ENCODE peak calls at places on chromosomes 4 and X, in ten cellular contexts. O is thyroid gland, J is sigmoid colon, U is K562, N is HCT116, I is esophagus squamous epithelium, E is testis, T is tibial nerve, X is suprapubic skin, V is IMR-90. M is an unnamed sample.

GRCh38 chr4:86957214-86957613 is 22.4 kb downstream of the AFF1 start:
- DNase-seq in E (no peak), I (no peak), U (no peak), V (peak; percentile 83), X (no peak), J (no peak), N (no peak), T (no peak), O (no peak), M (no peak)

GRCh38 chr4:82797591-82798081 is 960 bp downstream of the SCD5 start:
- DNase-seq in T (no peak), J (peak; percentile 75), U (no peak), O (peak; percentile 62), N (no peak), V (peak; percentile 34), I (no peak), E (peak; percentile 40), X (no peak), M (peak; percentile 35)

GRCh38 chr4:81946996-81947395 is 426.8 kb downstream of the HNRNPD start:
- DNase-seq in V (no peak), O (no peak), I (no peak), E (no peak), N (no peak), J (no peak), X (no peak), T (no peak), U (no peak), M (no peak)

GRCh38 chr4:184763150-184763780 is 29.4 kb upstream of the CENPU start:
- DNase-seq in V (peak; percentile 25), O (no peak), J (peak; percentile 92), U (no peak), T (no peak), I (no peak), N (no peak), X (no peak), E (no peak), M (no peak)

GRCh38 chr4:83217721-83218522 is 66.7 kb downstream of the COQ2 start:
- DNase-seq in T (no peak), I (no peak), N (no peak), J (no peak), U (no peak), X (no peak), O (no peak), V (no peak), E (no peak), M (no peak)

GRCh38 chrX:497201-497710 is 110.5 kb upstream of the PPP2R3B start:
- DNase-seq in J (no peak), U (no peak), V (no peak), O (no peak), X (no peak), N (no peak), E (no peak), T (no peak), I (no peak), M (no peak)

GRCh38 chr4:80790152-80790551 is 240.4 kb upstream of the BMP3 start:
- DNase-seq in N (no peak), T (no peak), O (no peak), J (no peak), I (no peak), U (no peak), V (no peak), X (no peak), E (no peak), M (no peak)

GRCh38 chr4:91279899-91280298 is 1023.9 kb upstream of the GRID2 start:
- DNase-seq in X (no peak), V (no peak), E (no peak), N (no peak), T (no peak), O (no peak), U (no peak), J (no peak), I (no peak), M (no peak)

GRCh38 chr4:25861422-25861926 is 1.3 kb downstream of the SEL1L3 start:
- DNase-seq in J (no peak), E (no peak), I (no peak), N (no peak), O (no peak), U (no peak), X (no peak), V (peak; percentile 47), T (no peak), M (no peak)
- H3K4me1 ChIP-seq in J (peaks cover 12% of the 10 kb centered on the region), E (no peaks in the 10 kb centered on the region), I (peaks cover 7% of the 10 kb centered on the region), N (peaks cover 17% of the 10 kb centered on the region), O (peaks cover 28% of the 10 kb centered on the region), U (peaks cover 16% of the 10 kb centered on the region), X (peaks cover 30% of the 10 kb centered on the region), V (peaks cover 8% of the 10 kb centered on the region), T (no peaks in the 10 kb centered on the region), M (peaks cover 56% of the 10 kb centered on the region)

GRCh38 chrX:10120828-10121227 is 35.9 kb upstream of the CLCN4 start:
- DNase-seq in X (no peak), T (no peak), I (no peak), E (no peak), J (no peak), V (no peak), N (no peak), U (no peak), O (no peak), M (no peak)

GRCh38 chrX:10117864-10118377 is 38.9 kb upstream of the CLCN4 start:
- DNase-seq in U (no peak), X (no peak), J (no peak), E (no peak), I (no peak), N (no peak), T (no peak), V (no peak), O (no peak), M (no peak)

GRCh38 chrX:10118530-10118929 is 38.2 kb upstream of the CLCN4 start:
- DNase-seq in X (no peak), I (no peak), J (no peak), N (no peak), E (no peak), T (no peak), O (no peak), V (no peak), U (no peak), M (no peak)

GRCh38 chrX:10117301-10117700 is 39.5 kb upstream of the CLCN4 start:
- DNase-seq in J (no peak), U (no peak), I (no peak), O (no peak), X (no peak), N (no peak), V (no peak), T (no peak), E (no peak), M (no peak)

DNA sequence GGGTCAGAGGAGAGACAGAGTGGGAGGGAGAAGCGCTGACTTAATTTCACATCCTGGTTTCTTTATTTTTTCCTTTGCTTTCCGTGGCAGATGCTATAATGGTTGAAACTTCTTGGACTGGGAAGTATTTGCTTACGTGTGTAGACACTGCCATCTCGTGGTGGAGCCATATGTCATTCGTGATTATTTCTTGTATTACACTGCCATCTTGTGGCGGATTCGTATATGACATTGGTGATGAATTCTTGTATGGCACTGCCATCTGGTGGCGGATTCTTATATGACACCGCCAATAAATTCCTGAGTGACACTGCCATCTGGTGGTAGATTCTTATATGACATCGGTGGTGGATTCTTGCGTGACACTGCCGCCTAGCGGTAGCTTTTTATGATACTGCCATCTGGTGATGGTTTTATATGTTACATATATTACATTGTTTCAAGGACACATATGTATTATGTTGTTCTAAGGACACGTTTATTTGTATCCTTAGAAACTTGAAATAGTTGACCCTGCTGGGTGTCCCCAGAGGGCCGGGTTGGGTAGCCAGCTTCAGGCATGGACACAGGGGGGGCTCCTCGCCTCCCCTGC is 37.3 kb upstream of the CLCN4 start:
- DNase-seq in O (peak; percentile 60), U (peak; percentile 49), N (peak; percentile 73), X (no peak), I (peak; percentile 46), E (peak; percentile 87), V (peak; percentile 91), T (peak; percentile 37), J (peak; percentile 87), M (peak; percentile 91)
- TF ChIP-seq POLR2A in O (no peak), U (no peak), N (no peak), X (no peak), I (no peak), E (no peak), V (peak; percentile 68), T (peak; percentile 51), J (no peak), M (no peak)

DNA sequence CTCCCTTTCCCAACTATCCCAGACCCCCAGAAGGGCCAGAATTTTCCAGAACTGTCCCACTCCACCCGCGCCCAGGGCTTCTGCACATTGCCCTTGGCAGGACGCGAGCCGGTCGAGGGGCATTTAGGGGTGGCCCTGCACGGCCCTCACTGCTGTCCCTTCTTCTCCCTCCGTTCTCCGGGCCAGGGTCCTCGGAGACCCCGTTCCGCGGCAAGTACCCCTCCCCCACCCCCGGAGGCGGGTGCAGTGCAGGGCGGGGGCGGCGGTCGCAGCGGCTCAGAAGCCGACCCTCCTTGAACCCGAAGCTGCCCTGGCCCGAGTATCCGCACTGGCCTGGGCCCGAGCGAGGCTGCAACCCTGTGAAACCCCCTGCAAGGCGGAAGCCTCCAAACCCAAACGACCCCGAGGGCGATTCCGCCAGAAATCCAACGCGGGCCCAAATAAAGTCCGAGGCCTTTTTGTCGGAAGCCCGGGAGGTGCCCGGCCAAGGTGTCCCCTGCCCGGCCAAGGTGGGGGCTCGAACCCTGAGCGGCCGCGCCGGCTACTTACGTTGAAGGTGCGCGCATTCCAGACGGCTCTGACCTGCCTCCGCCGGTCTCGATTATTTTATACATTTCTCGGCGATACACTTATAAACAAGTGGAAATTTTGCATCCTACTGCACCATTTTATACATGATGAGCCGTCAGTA is 53.2 kb upstream of the TMEM33 start:
- DNase-seq in T (no peak), E (no peak), V (no peak), O (no peak), N (no peak), I (no peak), U (no peak), J (no peak), X (no peak), M (no peak)
- H3K4me1 ChIP-seq in T (no peaks in the 10 kb centered on the region), E (peaks cover 8% of the 10 kb centered on the region), V (no peaks in the 10 kb centered on the region), O (peaks cover 26% of the 10 kb centered on the region), N (no peaks in the 10 kb centered on the region), I (peaks cover 16% of the 10 kb centered on the region), U (peaks cover 9% of the 10 kb centered on the region), J (peaks cover 34% of the 10 kb centered on the region), X (peaks cover 29% of the 10 kb centered on the region), M (peaks cover 26% of the 10 kb centered on the region)

GRCh38 chr4:24229976-24230375 is 340.1 kb upstream of the PPARGC1A start:
- DNase-seq in E (no peak), I (no peak), V (peak; percentile 82), T (no peak), O (no peak), U (no peak), J (no peak), N (no peak), X (no peak), M (no peak)

GRCh38 chr4:24228692-24229091 is 338.8 kb upstream of the PPARGC1A start:
- DNase-seq in U (no peak), J (no peak), I (no peak), N (no peak), X (no peak), O (no peak), E (no peak), T (no peak), V (no peak), M (no peak)

GRCh38 chr4:24226667-24227066 is 336.8 kb upstream of the PPARGC1A start:
- DNase-seq in O (no peak), E (no peak), X (no peak), V (peak; percentile 72), N (no peak), I (no peak), T (no peak), U (no peak), J (no peak), M (no peak)

GRCh38 chr4:24224446-24224845 is 334.6 kb upstream of the PPARGC1A start:
- DNase-seq in O (no peak), X (no peak), U (no peak), T (no peak), J (no peak), N (no peak), E (no peak), I (no peak), V (no peak), M (no peak)

DNA sequence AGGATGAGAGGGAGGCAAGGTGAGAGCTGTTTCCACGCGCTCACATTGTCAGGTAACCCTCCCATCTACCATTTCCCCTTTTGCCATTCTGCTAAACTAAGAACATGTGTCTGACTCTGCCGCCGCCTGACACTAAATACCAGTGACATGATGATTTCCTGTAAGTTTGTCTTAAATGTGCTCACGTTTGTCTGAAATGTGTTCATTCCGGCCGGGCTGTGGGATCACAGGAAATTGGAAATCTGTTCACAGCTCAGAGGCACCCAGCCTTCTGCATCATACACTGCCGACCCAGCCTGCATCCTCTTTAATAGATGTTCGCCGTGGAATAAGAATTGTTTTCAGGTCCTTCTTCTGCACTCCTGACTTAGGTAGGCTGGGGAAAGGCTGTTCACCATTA is 336.2 kb upstream of the PPARGC1A start:
- DNase-seq in I (no peak), O (no peak), N (no peak), V (peak; percentile 66), E (no peak), J (no peak), X (no peak), T (no peak), U (no peak), M (no peak)
- TF ChIP-seq POLR2A in I (no peak), O (no peak), N (no peak), V (no peak), E (no peak), J (no peak), X (no peak), T (no peak), U (no peak), M (no peak)

M was measured in body of pancreas.